ENCODE peak calls at places on chromosomes 2 and 18, in six cellular contexts. X, T, K, Y, D and L are unnamed samples.
A peak's percentile ranks its signal among the peaks of the same experiment; 100 is the strongest.

GRCh38 chr2:28447943-28448737 is 47.7 kb upstream of the PLB1 start:
- DNase-seq in X (no peak), T (no peak), K (no peak), Y (peak; percentile 91), D (peak; percentile 51), L (peak; percentile 78)

GRCh38 chr18:24271381-24272331 is 126.0 kb downstream of the OSBPL1A start:
- DNase-seq in X (peak; percentile 71), T (peak; percentile 85), K (peak; percentile 84), Y (peak; percentile 72), D (peak; percentile 82), L (peak; percentile 86)

GRCh38 chr2:206477296-206477695 is 34.0 kb downstream of the ADAM23 start:
- DNase-seq in X (no peak), T (no peak), K (no peak), Y (peak; percentile 58), D (no peak), L (peak; percentile 51)

GRCh38 chr2:36329746-36330145 is 25.8 kb upstream of the CRIM1 start:
- DNase-seq in X (no peak), T (no peak), K (no peak), Y (peak; percentile 80), D (peak; percentile 92), L (peak; percentile 84)

GRCh38 chr2:164060031-164060430 is 324.2 kb upstream of the FIGN start:
- DNase-seq in X (no peak), T (no peak), K (no peak), Y (no peak), D (no peak), L (no peak)

GRCh38 chr2:171086352-171087290 is 74.1 kb downstream of the TLK1 start:
- DNase-seq in X (peak; percentile 33), T (peak; percentile 57), K (no peak), Y (peak; percentile 68), D (peak; percentile 70), L (peak; percentile 69)

GRCh38 chr2:143429932-143430331 is 300.7 kb downstream of the ARHGAP15 start:
- DNase-seq in X (no peak), T (no peak), K (no peak), Y (no peak), D (no peak), L (no peak)

GRCh38 chr2:37711831-37712230 is 40.4 kb upstream of the CDC42EP3 start:
- DNase-seq in X (no peak), T (no peak), K (no peak), Y (peak; percentile 90), D (peak; percentile 87), L (peak; percentile 86)

GRCh38 chr2:53568463-53568862 is 199.1 kb upstream of the CHAC2 start:
- DNase-seq in X (no peak), T (no peak), K (no peak), Y (peak; percentile 5), D (no peak), L (peak; percentile 2)

GRCh38 chr2:9692392-9693137 is 61.8 kb upstream of the YWHAQ start:
- DNase-seq in X (no peak), T (peak; percentile 60), K (peak; percentile 56), Y (no peak), D (no peak), L (no peak)

GRCh38 chr2:127609818-127610217 is 36.1 kb upstream of the GPR17 start:
- DNase-seq in X (no peak), T (peak; percentile 20), K (no peak), Y (no peak), D (no peak), L (no peak)

GRCh38 chr2:199128476-199129214 is 329.1 kb downstream of the SATB2 start:
- DNase-seq in X (no peak), T (no peak), K (no peak), Y (no peak), D (no peak), L (no peak)

GRCh38 chr2:182360012-182360662 is 66.7 kb downstream of the PDE1A start:
- DNase-seq in X (no peak), T (no peak), K (no peak), Y (peak; percentile 79), D (no peak), L (peak; percentile 90)

GRCh38 chr18:79403723-79404566 is 8.2 kb downstream of the NFATC1 start:
- DNase-seq in X (no peak), T (no peak), K (no peak), Y (no peak), D (peak; percentile 61), L (no peak)

GRCh38 chr2:144162652-144163051 is 357.3 kb downstream of the ZEB2 start:
- DNase-seq in X (no peak), T (peak; percentile 53), K (peak; percentile 55), Y (no peak), D (peak; percentile 28), L (no peak)

GRCh38 chr2:46188041-46188715 is 109.0 kb upstream of the EPAS1 start:
- DNase-seq in X (no peak), T (no peak), K (no peak), Y (no peak), D (peak; percentile 40), L (no peak)

GRCh38 chr2:73284296-73285161 is at the start of gene FBXO41:
- DNase-seq in X (no peak), T (peak; percentile 85), K (peak; percentile 87), Y (peak; percentile 17), D (peak; percentile 10), L (no peak)

GRCh38 chr2:222736301-222736700 is 64.8 kb downstream of the MOGAT1 start:
- DNase-seq in X (no peak), T (no peak), K (no peak), Y (peak; percentile 67), D (no peak), L (peak; percentile 12)

GRCh38 chr2:121596221-121597080 is 52.8 kb downstream of the CLASP1 start:
- DNase-seq in X (no peak), T (no peak), K (no peak), Y (peak; percentile 57), D (peak; percentile 23), L (peak; percentile 75)

DNA sequence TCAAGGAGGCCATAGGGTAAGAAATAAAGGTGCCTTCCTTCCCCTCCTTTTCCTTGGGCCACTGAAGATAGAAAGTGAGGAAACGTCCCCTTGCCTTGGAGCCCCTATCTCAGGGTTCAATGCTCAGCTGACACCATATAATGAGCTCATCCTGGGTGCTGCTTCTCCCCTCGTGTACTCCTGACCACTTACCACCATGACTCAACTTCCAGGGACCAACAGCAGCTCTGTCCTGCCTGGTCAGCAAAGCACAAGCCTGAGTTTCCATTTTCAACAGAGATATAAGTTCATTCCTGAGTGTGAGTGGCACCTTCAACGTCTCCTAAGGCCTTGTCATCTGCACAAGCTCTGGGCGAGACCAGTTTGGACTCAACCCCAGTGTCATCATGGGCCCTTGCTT is 151.2 kb downstream of the CAPN13 start:
- DNase-seq in X (no peak), T (no peak), K (no peak), Y (peak; percentile 71), D (peak; percentile 14), L (peak; percentile 62)
- H2AK5ac ChIP-seq in X (no peak overlapping the region), T (no peak overlapping the region), K (no peak overlapping the region), Y (peak overlapping the region; percentile 88), D (no peak overlapping the region), L (no peak overlapping the region)

GRCh38 chr18:62394001-62394763 is 69.1 kb downstream of the TNFRSF11A start:
- DNase-seq in X (no peak), T (no peak), K (no peak), Y (no peak), D (no peak), L (no peak)
- H3K23ac ChIP-seq in X (no peak overlapping the region), T (no peak overlapping the region), K (no peak overlapping the region), Y (no peak overlapping the region), D (no peak overlapping the region), L (no peak overlapping the region)

DNA sequence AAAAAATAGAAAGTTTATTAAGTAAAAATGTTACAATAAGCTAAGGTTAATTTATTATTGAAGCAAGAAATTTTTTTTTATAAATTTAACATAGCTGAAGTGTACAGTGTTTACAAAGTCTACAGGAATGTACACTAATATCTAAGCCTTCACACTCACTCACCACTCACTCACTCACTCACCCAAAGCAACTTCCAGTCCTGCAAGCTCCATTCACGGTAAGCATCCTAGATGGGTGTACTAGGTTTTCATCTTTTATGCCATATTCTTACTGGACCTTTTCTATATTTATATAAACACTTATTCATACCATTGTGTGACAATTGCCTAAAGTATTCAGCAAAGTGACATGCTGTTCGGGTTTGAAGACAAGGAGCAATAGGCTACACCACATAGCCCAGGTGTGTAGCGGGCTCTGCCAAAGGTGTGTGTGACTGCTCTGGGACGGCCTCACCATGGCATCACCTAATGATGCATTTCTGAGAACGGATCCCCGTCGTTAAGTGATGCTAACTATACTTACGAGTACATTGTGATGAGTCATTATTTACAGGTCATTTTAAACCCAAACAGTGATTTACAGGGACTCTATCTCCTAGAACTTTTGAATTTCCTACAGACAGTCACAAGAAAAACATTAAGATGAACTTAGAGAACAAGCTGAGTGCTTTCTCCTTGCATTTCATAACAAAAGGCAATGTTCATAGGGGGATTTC is 76.3 kb upstream of the ID2 start:
- DNase-seq in X (no peak), T (no peak), K (no peak), Y (peak; percentile 85), D (no peak), L (peak; percentile 80)
- H4K91ac ChIP-seq in X (no peak overlapping the region), T (no peak overlapping the region), K (no peak overlapping the region), Y (peak overlapping the region; percentile 30), D (no peak overlapping the region), L (no peak overlapping the region)

GRCh38 chr18:35500113-35500512 is 2.4 kb upstream of the INO80C start:
- DNase-seq in X (no peak), T (no peak), K (no peak), Y (no peak), D (no peak), L (no peak)

GRCh38 chr18:35494281-35494825 is 3.4 kb downstream of the INO80C start:
- DNase-seq in X (no peak), T (no peak), K (no peak), Y (no peak), D (no peak), L (no peak)

GRCh38 chr18:35495821-35496368 is 1.9 kb downstream of the INO80C start:
- DNase-seq in X (no peak), T (no peak), K (no peak), Y (peak; percentile 64), D (no peak), L (peak; percentile 62)

GRCh38 chr18:35497334-35498197 is at the start of gene INO80C:
- DNase-seq in X (peak; percentile 93), T (peak; percentile 91), K (peak; percentile 94), Y (peak; percentile 93), D (peak; percentile 99), L (peak; percentile 97)

DNA sequence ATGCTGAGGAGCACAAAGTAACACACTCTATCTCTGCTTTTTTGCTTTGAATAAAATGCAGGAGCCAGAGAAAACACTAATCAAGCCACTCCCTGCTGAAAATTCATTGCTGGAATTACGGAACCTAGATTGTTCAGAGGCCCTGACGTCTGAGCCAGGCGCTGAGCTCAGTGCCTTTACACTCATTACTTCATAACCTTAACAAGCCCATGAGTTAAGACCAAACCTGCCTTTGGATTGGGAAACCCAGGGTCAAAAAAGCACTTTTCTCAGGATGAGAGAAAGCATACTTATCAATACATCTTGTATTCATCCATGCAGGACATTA is 790 bp downstream of the INO80C start:
- DNase-seq in X (no peak), T (no peak), K (no peak), Y (peak; percentile 51), D (peak; percentile 56), L (peak; percentile 74)
- H2AK5ac ChIP-seq in X (no peak overlapping the region), T (no peak overlapping the region), K (no peak overlapping the region), Y (peak overlapping the region; percentile 18), D (no peak overlapping the region), L (no peak overlapping the region)

DNA sequence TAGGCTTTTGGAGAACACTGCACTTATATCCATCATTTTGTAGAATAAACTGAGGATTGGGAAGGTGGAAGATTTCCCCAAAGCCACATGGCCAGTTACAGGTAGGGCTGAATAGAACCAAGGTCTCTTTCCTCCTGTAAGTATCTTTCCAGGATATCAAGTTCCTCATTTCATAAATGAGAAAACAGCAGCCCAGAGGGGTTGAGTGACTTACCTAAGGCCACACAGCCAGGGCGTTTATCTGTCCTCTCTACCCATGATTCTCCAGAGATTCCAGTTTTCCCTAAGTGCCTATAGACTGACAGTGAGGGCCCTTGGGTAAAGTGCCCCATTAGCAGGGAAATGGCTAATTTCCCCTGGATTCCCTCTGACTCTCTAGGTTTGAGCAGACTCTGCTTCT is 132.3 kb upstream of the SKOR2 start:
- DNase-seq in X (no peak), T (no peak), K (no peak), Y (no peak), D (no peak), L (no peak)
- H3K23ac ChIP-seq in X (no peak overlapping the region), T (no peak overlapping the region), K (no peak overlapping the region), Y (no peak overlapping the region), D (no peak overlapping the region), L (no peak overlapping the region)